ENCODE peak calls at places on chromosomes 5 and 9, in seven cellular contexts. Q is HepG2, K is K562, L is GM12878, J is HCT116, Z is SK-N-SH, T is H1. W is an unnamed sample.
A peak's percentile ranks its signal among the peaks of the same experiment; 100 is the strongest.

GRCh38 chr5:110823571-110823970 is 84.8 kb downstream of the SLC25A46 start:
- DNase-seq in Q (no peak), K (no peak), L (no peak), J (no peak), Z (no peak), T (no peak), W (no peak)

GRCh38 chr5:150122536-150123481 is 32.8 kb downstream of the PDGFRB start:
- DNase-seq in Q (no peak), K (no peak), L (no peak), J (no peak), Z (no peak), T (no peak), W (no peak)

GRCh38 chr5:51396797-51397196 is 13.5 kb downstream of the ISL1 start:
- DNase-seq in Q (no peak), K (no peak), L (no peak), J (no peak), Z (no peak), T (no peak), W (no peak)

GRCh38 chr5:8663374-8663773 is 794.4 kb downstream of the MTRR start:
- DNase-seq in Q (no peak), K (no peak), L (no peak), J (no peak), Z (no peak), T (no peak), W (no peak)

GRCh38 chr5:78602400-78602799 is 46.2 kb downstream of the LHFPL2 start:
- DNase-seq in Q (peak; percentile 72), K (no peak), L (no peak), J (no peak), Z (no peak), T (no peak), W (no peak)

GRCh38 chr5:135086326-135086725 is 52.3 kb upstream of the PITX1 start:
- DNase-seq in Q (no peak), K (no peak), L (no peak), J (no peak), Z (no peak), T (no peak), W (no peak)

GRCh38 chr5:33153891-33154290 is 286.9 kb upstream of the TARS1 start:
- DNase-seq in Q (no peak), K (no peak), L (no peak), J (no peak), Z (no peak), T (no peak), W (no peak)

GRCh38 chr5:98397081-98397480 is 376.4 kb upstream of the RGMB start:
- DNase-seq in Q (no peak), K (no peak), L (no peak), J (no peak), Z (no peak), T (no peak), W (no peak)

GRCh38 chr5:175383350-175383749 is 60.6 kb downstream of the DRD1 start:
- DNase-seq in Q (no peak), K (no peak), L (no peak), J (no peak), Z (no peak), T (no peak), W (no peak)

GRCh38 chr5:106374956-106375355 is 1295.8 kb downstream of the EFNA5 start:
- DNase-seq in Q (no peak), K (no peak), L (no peak), J (no peak), Z (no peak), T (no peak), W (no peak)

GRCh38 chr5:127909078-127909477 is 174.5 kb upstream of the SLC12A2 start:
- DNase-seq in Q (peak; percentile 42), K (peak; percentile 29), L (no peak), J (peak; percentile 59), Z (peak; percentile 13), T (no peak), W (peak; percentile 42)

GRCh38 chr5:6492934-6493333 is 44.3 kb downstream of the UBE2QL1 start:
- DNase-seq in Q (no peak), K (no peak), L (no peak), J (no peak), Z (no peak), T (no peak), W (no peak)

GRCh38 chr9:97052735-97053134 is 13.8 kb upstream of the CTSV start:
- DNase-seq in Q (no peak), K (no peak), L (no peak), J (no peak), Z (no peak), T (peak; percentile 40), W (no peak)

GRCh38 chr5:113682497-113683136 is 169.1 kb downstream of the YTHDC2 start:
- DNase-seq in Q (no peak), K (no peak), L (no peak), J (peak; percentile 7), Z (no peak), T (no peak), W (no peak)

GRCh38 chr5:96857454-96857853 is 18.8 kb upstream of the ERAP2 start:
- DNase-seq in Q (no peak), K (no peak), L (no peak), J (no peak), Z (no peak), T (no peak), W (no peak)

DNA sequence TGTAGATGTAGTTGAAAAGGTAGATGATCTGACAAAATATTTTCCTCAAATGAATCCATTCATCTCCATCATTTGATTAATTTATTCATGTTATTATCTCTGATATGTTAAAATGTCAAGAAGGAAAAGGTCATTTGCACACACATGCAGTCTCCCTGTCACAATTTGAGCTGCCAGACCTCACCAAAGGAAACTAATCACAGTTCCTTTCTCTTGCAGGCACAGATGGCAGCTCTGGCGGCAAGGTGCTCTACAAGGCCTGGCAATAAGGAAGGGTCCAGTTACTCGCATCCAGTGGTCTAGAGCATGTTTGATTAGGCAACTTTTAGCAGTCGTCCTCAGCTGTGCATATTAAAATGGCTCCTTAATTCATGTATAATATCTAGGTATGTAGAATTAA is 120.1 kb downstream of the FEM1C start:
- DNase-seq in Q (no peak), K (no peak), L (no peak), J (no peak), Z (no peak), T (no peak), W (no peak)
- H3K27ac ChIP-seq in Q (no peak overlapping the region), K (no peak overlapping the region), L (no peak overlapping the region), J (no peak overlapping the region), Z (no peak overlapping the region), T (no peak overlapping the region), W (no peak overlapping the region)

GRCh38 chr5:43802651-43803050 is 199.7 kb downstream of the NNT start:
- DNase-seq in Q (no peak), K (no peak), L (no peak), J (no peak), Z (no peak), T (no peak), W (no peak)

GRCh38 chr5:43804723-43805122 is 201.7 kb downstream of the NNT start:
- DNase-seq in Q (no peak), K (no peak), L (no peak), J (no peak), Z (no peak), T (no peak), W (no peak)

GRCh38 chr5:43798740-43799139 is 195.8 kb downstream of the NNT start:
- DNase-seq in Q (no peak), K (no peak), L (no peak), J (no peak), Z (no peak), T (no peak), W (no peak)

GRCh38 chr5:43804041-43804440 is 201.1 kb downstream of the NNT start:
- DNase-seq in Q (no peak), K (no peak), L (no peak), J (no peak), Z (no peak), T (no peak), W (no peak)

GRCh38 chr5:43802119-43802518 is 199.1 kb downstream of the NNT start:
- DNase-seq in Q (no peak), K (no peak), L (no peak), J (no peak), Z (no peak), T (no peak), W (no peak)
- TF ChIP-seq SIN3A in Q (no peak), K (no peak), L (no peak), J (no peak), Z (no peak), T (no peak), W (no peak)

DNA sequence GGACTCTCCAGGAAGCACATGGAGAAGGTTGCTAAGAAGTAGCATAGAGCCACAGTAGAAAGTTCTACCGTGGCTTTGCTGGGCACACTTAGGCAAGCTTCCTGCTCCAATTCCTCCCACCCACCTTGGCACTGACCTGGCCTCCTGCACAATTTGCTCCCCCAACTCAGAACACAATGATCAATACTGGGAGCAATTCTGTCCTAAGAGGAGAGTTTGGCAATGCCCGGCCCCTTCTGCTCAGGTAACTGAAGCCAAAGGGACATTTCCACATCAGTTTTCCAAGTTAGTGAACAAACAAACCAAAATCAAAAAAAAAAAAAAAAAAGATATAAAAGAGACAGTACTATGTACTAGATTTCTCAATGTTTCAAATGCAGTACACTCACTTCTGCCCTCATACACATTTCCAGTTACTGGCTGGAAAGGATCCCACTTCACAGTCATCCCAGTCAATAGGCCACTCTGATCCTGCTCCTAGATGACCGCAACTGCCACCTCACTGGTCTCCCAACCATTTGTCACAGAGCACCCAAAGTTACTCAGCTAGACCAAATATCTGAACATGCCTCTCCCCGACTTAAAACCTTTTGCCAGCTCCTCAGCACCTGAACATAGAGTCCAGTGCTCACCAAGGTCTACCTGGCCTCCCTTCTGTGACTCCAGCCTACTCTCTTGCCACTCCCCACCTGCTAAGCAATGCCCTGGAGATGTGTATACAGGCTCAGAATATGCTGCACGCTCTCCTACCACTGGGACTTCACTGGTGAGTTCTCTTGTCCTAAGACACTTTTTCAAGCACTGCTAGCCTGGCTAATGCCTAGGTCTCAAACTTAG is 21.3 kb downstream of the ABCA1 start:
- DNase-seq in Q (no peak), K (no peak), L (no peak), J (no peak), Z (no peak), T (peak; percentile 30), W (no peak)
- H3K27ac ChIP-seq in Q (peak overlapping the region; percentile 37), K (no peak overlapping the region), L (no peak overlapping the region), J (no peak overlapping the region), Z (peak overlapping the region; percentile 56), T (no peak overlapping the region), W (no peak overlapping the region)

GRCh38 chr9:138063033-138063432 is 185.5 kb downstream of the CACNA1B start:
- DNase-seq in Q (no peak), K (no peak), L (no peak), J (no peak), Z (no peak), T (no peak), W (no peak)

GRCh38 chr9:138060881-138061280 is 183.3 kb downstream of the CACNA1B start:
- DNase-seq in Q (no peak), K (no peak), L (no peak), J (no peak), Z (no peak), T (no peak), W (no peak)

GRCh38 chr9:138060365-138060764 is 182.8 kb downstream of the CACNA1B start:
- DNase-seq in Q (no peak), K (no peak), L (no peak), J (no peak), Z (no peak), T (no peak), W (no peak)

GRCh38 chr9:138062196-138062595 is 184.6 kb downstream of the CACNA1B start:
- DNase-seq in Q (no peak), K (no peak), L (no peak), J (no peak), Z (no peak), T (no peak), W (no peak)

DNA sequence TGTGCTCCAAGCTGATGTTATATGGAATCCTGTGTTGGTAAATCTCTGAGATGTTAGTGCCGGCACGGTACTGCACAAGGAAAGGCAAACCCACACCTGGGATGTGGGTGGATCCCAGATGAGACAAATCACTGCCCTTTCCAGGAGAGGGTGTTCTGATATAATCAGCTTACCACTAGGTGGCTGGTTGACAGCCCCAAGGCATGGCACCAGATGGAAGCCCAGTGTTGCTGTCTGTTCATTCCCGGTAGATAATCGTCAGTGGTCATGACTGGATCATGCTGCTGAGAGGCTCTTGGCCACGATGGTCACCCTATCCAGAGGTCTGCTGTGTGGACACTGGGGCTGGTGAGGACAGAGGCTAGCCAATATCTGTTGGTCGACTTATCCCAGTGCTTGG is 184.0 kb downstream of the CACNA1B start:
- DNase-seq in Q (no peak), K (no peak), L (no peak), J (no peak), Z (no peak), T (no peak), W (no peak)
- TF ChIP-seq SIN3A in Q (no peak), K (no peak), L (no peak), J (no peak), Z (no peak), T (no peak), W (no peak)

W was measured in Panc1.